ENCODE peak calls at places on chromosomes 11 and 22, in four cellular contexts. J is H9, H is mesendoderm, T is H1. P is an unnamed sample.

GRCh38 chr11:131668867-131669780 is 298.7 kb downstream of the NTM start:
- DNase-seq in J (peak; percentile 77), H (peak; percentile 81), T (peak; percentile 91), P (peak; percentile 16)

GRCh38 chr11:128290106-128290840 is 297.1 kb downstream of the ETS1 start:
- DNase-seq in J (peak; percentile 54), H (peak; percentile 69), T (peak; percentile 60), P (peak; percentile 95)

GRCh38 chr11:10529279-10529678 is 11.7 kb downstream of the RNF141 start:
- DNase-seq in J (no peak), H (no peak), T (no peak), P (peak; percentile 78)

GRCh38 chr11:92153542-92153941 is 71.1 kb upstream of the FAT3 start:
- DNase-seq in J (no peak), H (no peak), T (no peak), P (no peak)

GRCh38 chr11:123188508-123189165 is 6.4 kb downstream of the CLMP start:
- DNase-seq in J (no peak), H (peak; percentile 58), T (no peak), P (peak; percentile 99)

GRCh38 chr11:117908959-117909610 is 20.1 kb downstream of the TMPRSS13 start:
- DNase-seq in J (peak; percentile 49), H (no peak), T (no peak), P (no peak)

GRCh38 chr22:35900483-35901168 is 128.0 kb downstream of the RBFOX2 start:
- DNase-seq in J (no peak), H (peak; percentile 78), T (no peak), P (peak; percentile 81)

GRCh38 chr11:5815534-5815933 is 6.8 kb downstream of the OR52N2 start:
- DNase-seq in J (no peak), H (no peak), T (no peak), P (no peak)

DNA sequence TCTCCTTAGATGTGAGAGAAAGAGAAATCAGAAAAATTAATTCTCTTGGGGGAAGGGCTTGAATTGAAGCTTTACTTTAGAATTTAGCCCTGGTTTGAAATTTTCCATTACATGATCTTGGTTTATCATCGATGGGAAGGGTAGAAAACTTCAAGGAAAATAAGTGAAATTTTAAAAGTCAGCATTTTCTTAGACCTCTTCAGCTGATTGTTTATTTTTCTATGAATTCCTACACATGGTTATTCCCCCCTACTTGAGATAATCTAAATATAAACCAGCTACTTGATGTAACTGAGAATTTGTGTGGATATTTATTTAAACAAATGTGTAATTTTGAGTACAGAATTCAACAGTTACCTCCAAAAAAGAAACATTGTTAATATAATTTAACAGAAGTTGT is 10.9 kb downstream of the PIH1D2 start:
- DNase-seq in J (no peak), H (no peak), T (no peak), P (peak; percentile 38)
- H3K56ac ChIP-seq in J (no peak overlapping the region), H (no peak overlapping the region), T (no peak overlapping the region), P (no peak overlapping the region)

DNA sequence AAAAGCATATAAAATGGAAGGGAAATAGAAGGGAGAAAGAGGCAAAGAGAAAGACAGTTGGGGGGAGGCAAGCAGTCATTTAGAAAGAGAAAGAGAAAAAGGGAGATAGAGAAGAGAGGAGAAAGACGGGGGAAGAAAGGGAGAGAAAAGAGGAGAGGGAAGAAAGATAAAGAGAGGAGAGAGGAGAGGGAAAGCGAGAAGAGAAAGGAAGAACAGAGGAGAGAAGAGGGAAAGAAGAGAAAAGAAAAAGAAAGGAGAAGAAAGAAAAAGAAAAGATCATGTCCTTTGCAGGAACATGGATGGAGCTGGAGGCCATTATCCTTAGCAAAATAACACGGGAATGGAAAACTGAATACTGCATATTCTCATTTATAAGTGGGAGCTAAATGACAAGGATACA is 247.7 kb downstream of the MIAT start:
- DNase-seq in J (no peak), H (no peak), T (no peak), P (no peak)
- H2BK5ac ChIP-seq in J (no peak overlapping the region), H (no peak overlapping the region), T (no peak overlapping the region), P (no peak overlapping the region)

GRCh38 chr11:60511393-60511792 is 3.8 kb upstream of the MS4A13 start:
- DNase-seq in J (no peak), H (no peak), T (no peak), P (no peak)

GRCh38 chr11:60514055-60514454 is 1.1 kb upstream of the MS4A13 start:
- DNase-seq in J (no peak), H (no peak), T (no peak), P (no peak)

GRCh38 chr11:60515144-60515855 is at the start of gene MS4A13:
- DNase-seq in J (no peak), H (no peak), T (no peak), P (no peak)
- H3K56ac ChIP-seq in J (no peak within 1 kb of the TSS), H (no peak within 1 kb of the TSS), T (no peak within 1 kb of the TSS), P (no peak within 1 kb of the TSS)

GRCh38 chr22:42791721-42792452 is 65.2 kb downstream of the ARFGAP3 start:
- DNase-seq in J (no peak), H (no peak), T (no peak), P (no peak)

GRCh38 chr22:42793848-42794405 is 63.1 kb downstream of the ARFGAP3 start:
- DNase-seq in J (no peak), H (no peak), T (no peak), P (no peak)

GRCh38 chr22:42792909-42793847 is 63.9 kb downstream of the ARFGAP3 start:
- DNase-seq in J (no peak), H (no peak), T (no peak), P (no peak)

GRCh38 chr22:42794551-42795510 is 62.2 kb downstream of the ARFGAP3 start:
- DNase-seq in J (peak; percentile 68), H (peak; percentile 36), T (no peak), P (no peak)

GRCh38 chr22:42792453-42792908 is 64.6 kb downstream of the ARFGAP3 start:
- DNase-seq in J (no peak), H (no peak), T (no peak), P (no peak)
- H2BK5ac ChIP-seq in J (no peak overlapping the region), H (no peak overlapping the region), T (no peak overlapping the region), P (no peak overlapping the region)

GRCh38 chr22:17913705-17914282 is 110.6 kb downstream of the MICAL3 start:
- DNase-seq in J (no peak), H (no peak), T (no peak), P (peak; percentile 58)

GRCh38 chr22:17910561-17911311 is 113.6 kb downstream of the MICAL3 start:
- DNase-seq in J (peak; percentile 80), H (peak; percentile 94), T (peak; percentile 55), P (peak; percentile 91)

GRCh38 chr22:17911887-17912286 is 112.5 kb downstream of the MICAL3 start:
- DNase-seq in J (no peak), H (no peak), T (no peak), P (no peak)

GRCh38 chr22:17912942-17913704 is 111.2 kb downstream of the MICAL3 start:
- DNase-seq in J (no peak), H (no peak), T (no peak), P (no peak)

DNA sequence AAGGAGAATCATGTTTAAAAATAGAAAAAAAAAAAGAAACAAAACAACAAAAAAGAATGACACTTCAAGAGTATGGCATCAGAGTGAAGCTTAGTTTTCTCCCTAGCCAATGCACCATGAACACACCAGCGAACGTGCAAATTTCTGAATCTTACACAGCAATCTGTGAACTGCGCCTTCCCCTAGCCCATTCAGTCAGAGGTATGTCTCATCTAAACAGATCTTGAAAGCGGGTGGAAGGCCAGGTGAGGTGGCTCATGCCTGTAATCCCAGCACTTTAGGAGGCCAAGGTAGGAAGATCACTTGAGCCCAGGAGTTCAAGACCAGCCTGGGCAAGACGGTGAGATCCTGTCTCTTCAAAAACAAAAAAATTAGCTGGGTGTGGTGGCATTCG is 113.1 kb downstream of the MICAL3 start:
- DNase-seq in J (no peak), H (no peak), T (no peak), P (no peak)
- H3K56ac ChIP-seq in J (no peak overlapping the region), H (no peak overlapping the region), T (no peak overlapping the region), P (no peak overlapping the region)

GRCh38 chr22:28905433-28905832 is 22.1 kb downstream of the ZNRF3 start:
- DNase-seq in J (no peak), H (no peak), T (no peak), P (no peak)

GRCh38 chr22:28907311-28908008 is 24.1 kb downstream of the ZNRF3 start:
- DNase-seq in J (no peak), H (no peak), T (no peak), P (peak; percentile 16)

GRCh38 chr22:28904211-28904808 is 20.9 kb downstream of the ZNRF3 start:
- DNase-seq in J (no peak), H (peak; percentile 60), T (no peak), P (peak; percentile 66)

GRCh38 chr22:28903719-28904118 is 20.3 kb downstream of the ZNRF3 start:
- DNase-seq in J (no peak), H (peak; percentile 57), T (no peak), P (no peak)

GRCh38 chr22:28906312-28906711 is 22.9 kb downstream of the ZNRF3 start:
- DNase-seq in J (no peak), H (no peak), T (no peak), P (no peak)
- H2BK5ac ChIP-seq in J (no peak overlapping the region), H (no peak overlapping the region), T (no peak overlapping the region), P (no peak overlapping the region)

GRCh38 chr22:22022255-22022840 is 39.8 kb upstream of the TOP3B start:
- DNase-seq in J (no peak), H (no peak), T (no peak), P (no peak)
- H3K56ac ChIP-seq in J (no peak overlapping the region), H (no peak overlapping the region), T (no peak overlapping the region), P (no peak overlapping the region)

GRCh38 chr11:2883717-2884423 is 1.7 kb downstream of the CDKN1C start:
- DNase-seq in J (no peak), H (no peak), T (no peak), P (no peak)
- H2BK5ac ChIP-seq in J (no peak overlapping the region), H (no peak overlapping the region), T (no peak overlapping the region), P (peak overlapping the region; percentile 41)

GRCh38 chr22:50009251-50009650 is 3.3 kb downstream of the IL17REL start:
- DNase-seq in J (no peak), H (no peak), T (peak; percentile 46), P (no peak)
- H3K56ac ChIP-seq in J (no peak overlapping the region), H (no peak overlapping the region), T (no peak overlapping the region), P (no peak overlapping the region)

GRCh38 chr11:69436041-69436982 is 45.2 kb upstream of the LINC01488 start:
- DNase-seq in J (no peak), H (no peak), T (no peak), P (no peak)

GRCh38 chr11:69434341-69434960 is 47.0 kb upstream of the LINC01488 start:
- DNase-seq in J (peak; percentile 88), H (peak; percentile 92), T (no peak), P (no peak)

GRCh38 chr11:69433741-69434140 is 47.7 kb upstream of the LINC01488 start:
- DNase-seq in J (no peak), H (no peak), T (no peak), P (no peak)

GRCh38 chr11:69437001-69437875 is 44.2 kb upstream of the LINC01488 start:
- DNase-seq in J (peak; percentile 89), H (peak; percentile 91), T (no peak), P (no peak)

DNA sequence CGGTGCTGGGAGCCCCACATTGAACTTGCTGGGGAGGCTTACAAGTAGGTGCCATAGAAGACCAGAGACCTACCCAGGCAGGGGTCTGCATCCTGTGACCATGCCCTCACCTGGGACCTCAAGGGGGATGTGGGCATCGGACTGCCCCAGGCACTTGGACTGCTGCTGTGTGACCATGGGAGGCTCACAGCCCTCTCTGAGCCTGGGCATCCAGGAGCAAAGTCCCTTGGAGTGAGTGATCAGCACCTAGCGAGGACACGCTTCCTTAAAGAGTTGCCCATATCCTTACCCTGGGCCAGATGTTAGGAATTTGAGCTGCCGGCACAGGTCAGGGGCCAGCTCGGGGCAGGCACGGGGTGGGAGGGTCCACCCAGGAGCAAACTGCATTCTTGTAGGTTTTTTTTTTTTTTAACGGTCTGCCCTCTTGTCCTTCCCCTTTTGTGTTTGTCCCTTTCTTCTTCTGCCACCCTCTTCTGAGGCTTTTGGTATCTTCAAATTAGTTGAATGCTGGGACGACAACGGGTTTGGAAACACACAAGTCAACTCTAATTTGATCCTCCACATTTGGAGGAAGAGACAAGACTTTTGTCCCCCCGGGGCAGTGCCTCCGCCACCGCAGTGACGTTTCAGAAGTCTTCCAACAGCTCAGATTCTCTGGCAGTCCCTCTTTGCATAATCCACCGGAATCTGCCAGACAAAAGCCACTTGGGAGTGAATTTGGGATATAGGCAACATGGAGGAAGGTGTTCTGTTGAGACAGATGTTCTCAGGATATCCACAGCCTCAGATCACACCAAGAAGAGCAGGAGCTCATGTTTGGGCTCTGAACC is 46.1 kb upstream of the LINC01488 start:
- DNase-seq in J (no peak), H (peak; percentile 52), T (no peak), P (no peak)
- H2BK5ac ChIP-seq in J (no peak overlapping the region), H (peak overlapping the region; percentile 39), T (peak overlapping the region; percentile 80), P (no peak overlapping the region)

P was measured in IMR-90.